ENCODE peak calls at places on chromosome 17, in six cellular contexts. One of them, this sample, is unnamed.

GRCh38 chr17:39927928-39928867 is 666 bp downstream of the LRRC3C start:
- DNase-seq in esophagus muscularis mucosa: peak
- DNase-seq in HFF-Myc: no peak
- DNase-seq in bronchial epithelial cell: no peak
- DNase-seq in heart right ventricle: peak
- DNase-seq in astrocyte of the spinal cord: no peak
- DNase-seq in this sample: no peak

GRCh38 chr17:35293151-35293837 is 50.4 kb downstream of the SLFN5 start:
- DNase-seq in esophagus muscularis mucosa: no peak
- DNase-seq in astrocyte of the spinal cord: no peak
- DNase-seq in HFF-Myc: no peak
- DNase-seq in bronchial epithelial cell: no peak
- DNase-seq in heart right ventricle: no peak
- DNase-seq in this sample: no peak

GRCh38 chr17:63247706-63248105 is 198.4 kb downstream of the CYB561 start:
- DNase-seq in HFF-Myc: no peak
- DNase-seq in astrocyte of the spinal cord: no peak
- DNase-seq in heart right ventricle: no peak
- DNase-seq in esophagus muscularis mucosa: no peak
- DNase-seq in bronchial epithelial cell: no peak
- DNase-seq in this sample: no peak

GRCh38 chr17:57499648-57500049 is 243.3 kb downstream of the MSI2 start:
- DNase-seq in astrocyte of the spinal cord: peak
- DNase-seq in esophagus muscularis mucosa: no peak
- DNase-seq in HFF-Myc: no peak
- DNase-seq in bronchial epithelial cell: no peak
- DNase-seq in heart right ventricle: no peak
- DNase-seq in this sample: no peak

GRCh38 chr17:5257124-5257523 is 22.5 kb upstream of the SCIMP start:
- DNase-seq in bronchial epithelial cell: no peak
- DNase-seq in esophagus muscularis mucosa: no peak
- DNase-seq in heart right ventricle: no peak
- DNase-seq in HFF-Myc: no peak
- DNase-seq in astrocyte of the spinal cord: no peak
- DNase-seq in this sample: no peak

GRCh38 chr17:77727216-77727615 is 231.3 kb upstream of the TNRC6C start:
- DNase-seq in esophagus muscularis mucosa: peak
- DNase-seq in heart right ventricle: no peak
- DNase-seq in bronchial epithelial cell: no peak
- DNase-seq in HFF-Myc: no peak
- DNase-seq in astrocyte of the spinal cord: no peak
- DNase-seq in this sample: no peak

GRCh38 chr17:39621523-39622379 is 5.0 kb upstream of the PPP1R1B start:
- DNase-seq in heart right ventricle: peak
- DNase-seq in astrocyte of the spinal cord: peak
- DNase-seq in esophagus muscularis mucosa: peak
- DNase-seq in bronchial epithelial cell: peak
- DNase-seq in HFF-Myc: peak
- DNase-seq in this sample: no peak

GRCh38 chr17:57597531-57598453 is 147.3 kb downstream of the CCDC182 start:
- DNase-seq in HFF-Myc: peak
- DNase-seq in heart right ventricle: peak
- DNase-seq in bronchial epithelial cell: peak
- DNase-seq in esophagus muscularis mucosa: no peak
- DNase-seq in astrocyte of the spinal cord: peak
- DNase-seq in this sample: no peak

GRCh38 chr17:49425004-49425286 is 10.3 kb upstream of the PHB1 start:
- DNase-seq in esophagus muscularis mucosa: no peak
- DNase-seq in HFF-Myc: no peak
- DNase-seq in astrocyte of the spinal cord: no peak
- DNase-seq in bronchial epithelial cell: no peak
- DNase-seq in heart right ventricle: no peak
- DNase-seq in this sample: no peak

GRCh38 chr17:1168537-1169234 is 11.1 kb downstream of the ABR start:
- DNase-seq in bronchial epithelial cell: no peak
- DNase-seq in HFF-Myc: no peak
- DNase-seq in heart right ventricle: no peak
- DNase-seq in esophagus muscularis mucosa: no peak
- DNase-seq in astrocyte of the spinal cord: no peak
- DNase-seq in this sample: no peak

GRCh38 chr17:1186214-1186820 is 6.5 kb upstream of the ABR start:
- DNase-seq in HFF-Myc: no peak
- DNase-seq in esophagus muscularis mucosa: no peak
- DNase-seq in bronchial epithelial cell: peak
- DNase-seq in astrocyte of the spinal cord: peak
- DNase-seq in heart right ventricle: no peak
- DNase-seq in this sample: no peak

GRCh38 chr17:1573932-1574696 is 11.5 kb upstream of the PITPNA start:
- DNase-seq in bronchial epithelial cell: peak
- DNase-seq in HFF-Myc: no peak
- DNase-seq in heart right ventricle: peak
- DNase-seq in esophagus muscularis mucosa: peak
- DNase-seq in astrocyte of the spinal cord: peak
- DNase-seq in this sample: no peak

GRCh38 chr17:4536742-4537411 is 18.3 kb downstream of the MYBBP1A start:
- DNase-seq in bronchial epithelial cell: no peak
- DNase-seq in heart right ventricle: peak
- DNase-seq in astrocyte of the spinal cord: no peak
- DNase-seq in HFF-Myc: no peak
- DNase-seq in esophagus muscularis mucosa: no peak
- DNase-seq in this sample: no peak

GRCh38 chr17:62823111-62823895 is 15.2 kb upstream of the MARCHF10 start:
- DNase-seq in bronchial epithelial cell: peak
- DNase-seq in HFF-Myc: no peak
- DNase-seq in astrocyte of the spinal cord: no peak
- DNase-seq in esophagus muscularis mucosa: peak
- DNase-seq in heart right ventricle: no peak
- DNase-seq in this sample: no peak

DNA sequence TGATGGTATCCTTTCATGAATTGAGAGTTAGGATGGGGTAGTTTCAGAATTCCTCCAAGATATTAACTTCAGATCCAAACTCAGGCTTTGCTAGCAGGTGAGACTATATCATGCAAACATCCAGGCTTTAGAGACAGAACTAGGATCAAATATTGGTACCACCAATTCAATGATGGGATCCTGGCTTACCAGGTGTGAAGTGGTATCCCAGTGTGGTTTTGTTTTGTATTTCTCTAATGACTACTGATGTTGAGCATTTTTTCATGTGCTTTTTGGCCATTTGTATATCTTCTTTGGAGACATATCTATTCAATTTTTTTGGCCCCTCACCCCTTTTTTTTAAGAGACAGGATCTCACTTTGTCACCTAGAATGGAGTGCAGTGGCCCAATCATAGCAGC is 57.0 kb downstream of the TOM1L2 start:
- DNase-seq in bronchial epithelial cell: no peak
- DNase-seq in esophagus muscularis mucosa: no peak
- DNase-seq in heart right ventricle: no peak
- DNase-seq in astrocyte of the spinal cord: no peak
- DNase-seq in HFF-Myc: no peak
- DNase-seq in this sample: no peak
- TF ChIP-seq CTCF in bronchial epithelial cell: no peak
- TF ChIP-seq CTCF in esophagus muscularis mucosa: no peak
- TF ChIP-seq CTCF in heart right ventricle: no peak
- TF ChIP-seq CTCF in astrocyte of the spinal cord: no peak
- TF ChIP-seq CTCF in HFF-Myc: no peak
- TF ChIP-seq CTCF in this sample: no peak

GRCh38 chr17:8856869-8857575 is 10.5 kb downstream of the PIK3R6 start:
- DNase-seq in bronchial epithelial cell: no peak
- DNase-seq in astrocyte of the spinal cord: no peak
- DNase-seq in heart right ventricle: no peak
- DNase-seq in esophagus muscularis mucosa: no peak
- DNase-seq in HFF-Myc: no peak
- DNase-seq in this sample: no peak
- H3K4me3 ChIP-seq in bronchial epithelial cell: no peak
- H3K4me3 ChIP-seq in astrocyte of the spinal cord: no peak
- H3K4me3 ChIP-seq in heart right ventricle: no peak
- H3K4me3 ChIP-seq in esophagus muscularis mucosa: no peak
- H3K4me3 ChIP-seq in HFF-Myc: no peak
- H3K4me3 ChIP-seq in this sample: no peak

GRCh38 chr17:2982854-2983636 is 80.4 kb downstream of the OR1D5 start:
- DNase-seq in esophagus muscularis mucosa: no peak
- DNase-seq in astrocyte of the spinal cord: peak
- DNase-seq in bronchial epithelial cell: no peak
- DNase-seq in HFF-Myc: no peak
- DNase-seq in heart right ventricle: peak
- DNase-seq in this sample: no peak
- TF ChIP-seq CTCF in esophagus muscularis mucosa: peak
- TF ChIP-seq CTCF in astrocyte of the spinal cord: peak
- TF ChIP-seq CTCF in bronchial epithelial cell: no peak
- TF ChIP-seq CTCF in HFF-Myc: peak
- TF ChIP-seq CTCF in heart right ventricle: peak
- TF ChIP-seq CTCF in this sample: peak

GRCh38 chr17:59365383-59365981 is 34.0 kb downstream of the YPEL2 start:
- DNase-seq in heart right ventricle: no peak
- DNase-seq in astrocyte of the spinal cord: no peak
- DNase-seq in HFF-Myc: no peak
- DNase-seq in bronchial epithelial cell: no peak
- DNase-seq in esophagus muscularis mucosa: no peak
- DNase-seq in this sample: no peak

GRCh38 chr17:59361386-59361785 is 29.9 kb downstream of the YPEL2 start:
- DNase-seq in esophagus muscularis mucosa: no peak
- DNase-seq in astrocyte of the spinal cord: peak
- DNase-seq in HFF-Myc: no peak
- DNase-seq in heart right ventricle: no peak
- DNase-seq in bronchial epithelial cell: no peak
- DNase-seq in this sample: no peak

GRCh38 chr17:59366040-59366757 is 34.7 kb downstream of the YPEL2 start:
- DNase-seq in bronchial epithelial cell: no peak
- DNase-seq in esophagus muscularis mucosa: no peak
- DNase-seq in HFF-Myc: no peak
- DNase-seq in heart right ventricle: no peak
- DNase-seq in astrocyte of the spinal cord: no peak
- DNase-seq in this sample: no peak

GRCh38 chr17:59362811-59363205 is 31.4 kb downstream of the YPEL2 start:
- DNase-seq in bronchial epithelial cell: no peak
- DNase-seq in astrocyte of the spinal cord: no peak
- DNase-seq in HFF-Myc: no peak
- DNase-seq in esophagus muscularis mucosa: no peak
- DNase-seq in heart right ventricle: no peak
- DNase-seq in this sample: no peak

GRCh38 chr17:59361916-59362810 is 30.7 kb downstream of the YPEL2 start:
- DNase-seq in HFF-Myc: peak
- DNase-seq in heart right ventricle: no peak
- DNase-seq in esophagus muscularis mucosa: no peak
- DNase-seq in bronchial epithelial cell: peak
- DNase-seq in astrocyte of the spinal cord: peak
- DNase-seq in this sample: peak
- H3K4me3 ChIP-seq in HFF-Myc: no peak
- H3K4me3 ChIP-seq in heart right ventricle: no peak
- H3K4me3 ChIP-seq in esophagus muscularis mucosa: no peak
- H3K4me3 ChIP-seq in bronchial epithelial cell: no peak
- H3K4me3 ChIP-seq in astrocyte of the spinal cord: no peak
- H3K4me3 ChIP-seq in this sample: no peak

GRCh38 chr17:41478240-41478639 is 2.7 kb downstream of the KRT35 start:
- DNase-seq in heart right ventricle: no peak
- DNase-seq in astrocyte of the spinal cord: no peak
- DNase-seq in HFF-Myc: no peak
- DNase-seq in bronchial epithelial cell: no peak
- DNase-seq in esophagus muscularis mucosa: no peak
- DNase-seq in this sample: no peak
- TF ChIP-seq CTCF in heart right ventricle: no peak
- TF ChIP-seq CTCF in astrocyte of the spinal cord: no peak
- TF ChIP-seq CTCF in HFF-Myc: no peak
- TF ChIP-seq CTCF in bronchial epithelial cell: no peak
- TF ChIP-seq CTCF in esophagus muscularis mucosa: no peak
- TF ChIP-seq CTCF in this sample: no peak

GRCh38 chr17:80992948-80993624 is 1.4 kb downstream of the CHMP6 start:
- DNase-seq in esophagus muscularis mucosa: no peak
- DNase-seq in astrocyte of the spinal cord: no peak
- DNase-seq in bronchial epithelial cell: no peak
- DNase-seq in heart right ventricle: no peak
- DNase-seq in HFF-Myc: no peak
- DNase-seq in this sample: no peak
- H3K4me3 ChIP-seq in esophagus muscularis mucosa: peak
- H3K4me3 ChIP-seq in astrocyte of the spinal cord: peak
- H3K4me3 ChIP-seq in bronchial epithelial cell: no peak
- H3K4me3 ChIP-seq in heart right ventricle: peak
- H3K4me3 ChIP-seq in HFF-Myc: peak
- H3K4me3 ChIP-seq in this sample: peak

GRCh38 chr17:37796081-37796480 is 51.2 kb upstream of the HNF1B start:
- DNase-seq in HFF-Myc: no peak
- DNase-seq in bronchial epithelial cell: no peak
- DNase-seq in heart right ventricle: no peak
- DNase-seq in esophagus muscularis mucosa: no peak
- DNase-seq in astrocyte of the spinal cord: no peak
- DNase-seq in this sample: no peak
- TF ChIP-seq CTCF in HFF-Myc: no peak
- TF ChIP-seq CTCF in bronchial epithelial cell: no peak
- TF ChIP-seq CTCF in heart right ventricle: no peak
- TF ChIP-seq CTCF in esophagus muscularis mucosa: no peak
- TF ChIP-seq CTCF in astrocyte of the spinal cord: no peak
- TF ChIP-seq CTCF in this sample: no peak

GRCh38 chr17:76452102-76452645 is 778 bp downstream of the UBE2O start:
- DNase-seq in bronchial epithelial cell: no peak
- DNase-seq in HFF-Myc: no peak
- DNase-seq in heart right ventricle: no peak
- DNase-seq in astrocyte of the spinal cord: no peak
- DNase-seq in esophagus muscularis mucosa: no peak
- DNase-seq in this sample: no peak

GRCh38 chr17:76452646-76453430 is at the start of gene UBE2O:
- DNase-seq in heart right ventricle: peak
- DNase-seq in esophagus muscularis mucosa: peak
- DNase-seq in astrocyte of the spinal cord: peak
- DNase-seq in HFF-Myc: peak
- DNase-seq in bronchial epithelial cell: peak
- DNase-seq in this sample: no peak

GRCh38 chr17:76449126-76449525 is 3.8 kb downstream of the UBE2O start:
- DNase-seq in bronchial epithelial cell: no peak
- DNase-seq in heart right ventricle: no peak
- DNase-seq in HFF-Myc: no peak
- DNase-seq in astrocyte of the spinal cord: no peak
- DNase-seq in esophagus muscularis mucosa: no peak
- DNase-seq in this sample: no peak

GRCh38 chr17:76451480-76451879 is 1.5 kb downstream of the UBE2O start:
- DNase-seq in astrocyte of the spinal cord: no peak
- DNase-seq in esophagus muscularis mucosa: no peak
- DNase-seq in HFF-Myc: no peak
- DNase-seq in heart right ventricle: no peak
- DNase-seq in bronchial epithelial cell: no peak
- DNase-seq in this sample: no peak

DNA sequence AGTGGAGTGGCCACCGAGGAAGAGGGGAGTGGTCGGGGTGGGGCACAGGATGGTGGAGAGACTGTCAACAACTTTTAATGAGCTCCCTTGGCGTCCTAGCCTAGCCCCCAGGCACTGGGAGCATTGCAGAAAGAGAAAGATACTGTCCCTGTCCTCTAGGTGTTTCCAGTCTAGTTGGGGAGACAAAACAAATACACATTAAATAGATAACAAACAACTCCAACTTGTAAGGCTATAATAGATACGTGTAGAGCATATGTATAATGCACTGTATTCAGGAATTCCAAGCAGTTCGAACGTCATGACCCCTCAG is 435 bp upstream of the UBE2O start:
- DNase-seq in esophagus muscularis mucosa: no peak
- DNase-seq in heart right ventricle: no peak
- DNase-seq in bronchial epithelial cell: no peak
- DNase-seq in astrocyte of the spinal cord: no peak
- DNase-seq in HFF-Myc: no peak
- DNase-seq in this sample: no peak
- H3K4me3 ChIP-seq in esophagus muscularis mucosa: peak
- H3K4me3 ChIP-seq in heart right ventricle: no peak
- H3K4me3 ChIP-seq in bronchial epithelial cell: no peak
- H3K4me3 ChIP-seq in astrocyte of the spinal cord: no peak
- H3K4me3 ChIP-seq in HFF-Myc: no peak
- H3K4me3 ChIP-seq in this sample: no peak